ENCODE peak calls at places on chromosomes 3 and 15, in eight cellular contexts. T is HepG2, K is spleen, B is K562, I is sigmoid colon, N is GM23338, S is endothelial cell of umbilical vein, A is transverse colon. O is an unnamed sample.

GRCh38 chr3:43855674-43856299 is 165.0 kb downstream of the ABHD5 start:
- DNase-seq in A (peak), B (peak), T (peak), K (no peak), N (peak), I (no peak), S (peak), O (peak)

GRCh38 chr3:191391873-191392808 is 61.8 kb upstream of the UTS2B start:
- DNase-seq in K (no peak), I (no peak), B (no peak), N (peak), T (no peak), S (no peak), A (no peak), O (no peak)

GRCh38 chr3:38907426-38907825 is 91.4 kb upstream of the SCN10A start:
- DNase-seq in B (no peak), N (no peak), A (no peak), T (no peak), K (no peak), S (no peak), I (no peak), O (no peak)

GRCh38 chr15:74541494-74542191 is 623 bp downstream of the ARID3B start:
- DNase-seq in A (peak), I (peak), B (peak), K (no peak), N (peak), S (peak), T (peak), O (no peak)

GRCh38 chr3:159786489-159787181 is 202.0 kb upstream of the IL12A start:
- DNase-seq in N (no peak), K (no peak), A (no peak), S (no peak), I (no peak), T (no peak), B (no peak), O (no peak)

GRCh38 chr3:25540187-25540765 is 112.2 kb downstream of the RARB start:
- DNase-seq in A (no peak), N (no peak), K (no peak), T (no peak), S (no peak), B (no peak), I (no peak), O (peak)

GRCh38 chr15:60649845-60650548 is 171.1 kb upstream of the ICE2 start:
- DNase-seq in K (no peak), A (peak), B (no peak), N (peak), T (peak), I (no peak), S (no peak), O (no peak)

GRCh38 chr3:81888822-81889557 is 127.5 kb upstream of the GBE1 start:
- DNase-seq in N (no peak), I (no peak), S (no peak), K (no peak), A (no peak), T (no peak), B (no peak), O (no peak)

GRCh38 chr3:114651555-114651954 is 357.7 kb downstream of the TIGIT start:
- DNase-seq in A (no peak), I (no peak), T (no peak), K (no peak), S (no peak), N (no peak), B (no peak), O (no peak)

GRCh38 chr15:40430271-40430805 is 10.4 kb upstream of the BAHD1 start:
- DNase-seq in N (peak), S (no peak), B (peak), I (no peak), T (no peak), K (no peak), A (peak), O (no peak)

GRCh38 chr3:136734382-136735070 is 17.7 kb downstream of the STAG1 start:
- DNase-seq in S (peak), A (no peak), I (no peak), K (no peak), T (peak), N (peak), B (no peak), O (no peak)

GRCh38 chr3:113532698-113533533 is 561 bp downstream of the SIDT1 start:
- DNase-seq in K (peak), I (no peak), B (no peak), T (no peak), N (peak), S (peak), A (peak), O (no peak)

GRCh38 chr3:37056826-37057225 is 63.5 kb downstream of the MLH1 start:
- DNase-seq in N (no peak), B (no peak), A (no peak), K (no peak), I (no peak), S (no peak), T (no peak), O (no peak)

GRCh38 chr3:136819784-136820640 is 1.1 kb downstream of the SLC35G2 start:
- DNase-seq in K (peak), A (peak), N (peak), S (peak), B (no peak), T (peak), I (peak), O (no peak)

GRCh38 chr15:47586653-47587224 is 130.6 kb upstream of the SEMA6D start:
- DNase-seq in B (no peak), K (no peak), I (no peak), A (peak), N (no peak), T (no peak), S (no peak), O (no peak)

GRCh38 chr3:172126741-172127140 is 87.4 kb downstream of the FNDC3B start:
- DNase-seq in T (no peak), I (no peak), B (no peak), N (peak), A (no peak), K (no peak), S (no peak), O (no peak)

GRCh38 chr15:85598203-85598602 is 196.5 kb downstream of the KLHL25 start:
- DNase-seq in K (no peak), S (no peak), T (no peak), I (no peak), B (no peak), N (no peak), A (no peak), O (no peak)

GRCh38 chr15:66707310-66708160 is 5.5 kb downstream of the SMAD6 start:
- DNase-seq in K (no peak), S (peak), T (peak), B (no peak), A (peak), N (peak), I (peak), O (no peak)

GRCh38 chr3:113018461-113019181 is 27.8 kb downstream of the GTPBP8 start:
- DNase-seq in S (no peak), T (no peak), A (no peak), K (no peak), I (no peak), N (no peak), B (no peak), O (no peak)

GRCh38 chr15:91664224-91664836 is 189.2 kb upstream of the SLCO3A1 start:
- DNase-seq in B (no peak), S (no peak), I (no peak), K (no peak), T (no peak), A (no peak), N (no peak), O (no peak)

GRCh38 chr15:70031680-70032079 is 66.0 kb downstream of the TLE3 start:
- DNase-seq in A (no peak), N (no peak), B (no peak), I (no peak), T (no peak), K (no peak), S (no peak), O (no peak)

GRCh38 chr3:64584193-64584592 is 103.6 kb downstream of the ADAMTS9 start:
- DNase-seq in K (no peak), B (no peak), I (no peak), N (no peak), T (no peak), A (no peak), S (no peak), O (no peak)

GRCh38 chr3:66592927-66593625 is 92.3 kb upstream of the LRIG1 start:
- DNase-seq in A (no peak), K (no peak), T (no peak), S (no peak), I (no peak), B (no peak), N (peak), O (no peak)

GRCh38 chr15:37877851-37878577 is 56.4 kb upstream of the TMCO5A start:
- DNase-seq in B (no peak), N (no peak), T (no peak), K (no peak), S (peak), A (no peak), I (no peak), O (no peak)

GRCh38 chr3:9067352-9067975 is 104.2 kb upstream of the RAD18 start:
- DNase-seq in S (peak), K (no peak), N (peak), B (peak), A (peak), I (peak), T (peak), O (no peak)

GRCh38 chr15:66508293-66508883 is 3.3 kb downstream of the ZWILCH start:
- DNase-seq in K (no peak), B (no peak), S (no peak), N (no peak), I (no peak), A (no peak), T (no peak), O (no peak)

GRCh38 chr3:128052831-128053419 is 688 bp downstream of the SEC61A1 start:
- DNase-seq in K (no peak), T (peak), I (no peak), N (no peak), B (no peak), A (no peak), S (peak), O (peak)

GRCh38 chr15:45732544-45733130 is 97.8 kb downstream of the SQOR start:
- DNase-seq in B (no peak), N (no peak), T (no peak), K (no peak), S (no peak), A (peak), I (peak), O (no peak)

GRCh38 chr3:184366619-184367321 is 5.3 kb downstream of the POLR2H start:
- DNase-seq in S (peak), A (no peak), K (no peak), I (no peak), T (peak), N (no peak), B (no peak), O (no peak)

GRCh38 chr3:70703305-70704102 is 391.1 kb upstream of the MDFIC2 start:
- DNase-seq in A (no peak), S (peak), T (no peak), K (no peak), N (peak), I (no peak), B (no peak), O (no peak)

GRCh38 chr3:116920836-116921596 is 211.4 kb downstream of the TUSC7 start:
- DNase-seq in T (no peak), A (no peak), I (no peak), K (no peak), S (peak), B (no peak), N (no peak), O (no peak)

GRCh38 chr15:85048430-85048829 is 66.8 kb downstream of the PDE8A start:
- DNase-seq in T (no peak), I (no peak), K (no peak), B (no peak), S (peak), N (no peak), A (no peak), O (no peak)

GRCh38 chr15:55587321-55588069 is 650 bp downstream of the PYGO1 start:
- DNase-seq in B (peak), K (no peak), A (peak), N (peak), T (peak), I (peak), S (peak), O (no peak)

GRCh38 chr15:77546050-77546501 is 86.6 kb downstream of the LINGO1 start:
- DNase-seq in T (no peak), K (peak), I (peak), B (peak), N (no peak), S (peak), A (no peak), O (no peak)

GRCh38 chr3:47782538-47783308 is 1.0 kb upstream of the SMARCC1 start:
- DNase-seq in A (no peak), S (no peak), K (peak), N (no peak), B (no peak), I (peak), T (no peak), O (no peak)

GRCh38 chr15:71469393-71469792 is 341.0 kb upstream of the NR2E3 start:
- DNase-seq in B (peak), N (peak), A (no peak), I (no peak), T (no peak), S (no peak), K (no peak), O (no peak)

GRCh38 chr3:65483475-65483874 is 555.2 kb downstream of the MAGI1 start:
- DNase-seq in A (peak), K (peak), B (no peak), T (no peak), N (peak), I (peak), S (peak), O (no peak)

GRCh38 chr3:80696280-80696679 is 928.5 kb upstream of the ROBO1 start:
- DNase-seq in K (no peak), T (peak), N (peak), S (peak), I (no peak), B (no peak), A (no peak), O (no peak)

DNA sequence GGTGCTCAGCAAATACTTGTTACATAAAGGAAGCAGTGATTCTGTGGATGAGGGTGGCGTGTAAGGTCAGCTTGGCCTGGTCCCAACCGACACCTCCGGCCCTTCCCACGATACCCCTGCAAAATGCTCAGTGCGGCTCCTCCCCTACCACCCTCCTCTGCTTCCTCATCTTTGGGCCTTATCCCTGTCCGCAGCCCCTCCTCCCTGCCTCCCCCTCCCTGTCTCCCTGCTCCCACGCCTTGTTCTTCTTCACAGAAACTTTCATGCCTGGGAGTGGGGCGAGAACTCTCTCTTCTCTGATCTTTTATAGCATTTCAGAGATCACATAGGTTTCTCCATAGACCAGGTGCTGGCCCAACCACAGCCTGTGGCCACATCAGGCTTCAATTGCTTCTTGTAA is 75.0 kb upstream of the ATP2B2 start:
- DNase-seq in T (no peak), B (no peak), K (no peak), N (no peak), S (no peak), I (no peak), A (no peak), O (no peak)
- H3K27ac ChIP-seq in T (no peak), B (no peak), K (no peak), N (no peak), S (no peak), I (no peak), A (no peak), O (no peak)

DNA sequence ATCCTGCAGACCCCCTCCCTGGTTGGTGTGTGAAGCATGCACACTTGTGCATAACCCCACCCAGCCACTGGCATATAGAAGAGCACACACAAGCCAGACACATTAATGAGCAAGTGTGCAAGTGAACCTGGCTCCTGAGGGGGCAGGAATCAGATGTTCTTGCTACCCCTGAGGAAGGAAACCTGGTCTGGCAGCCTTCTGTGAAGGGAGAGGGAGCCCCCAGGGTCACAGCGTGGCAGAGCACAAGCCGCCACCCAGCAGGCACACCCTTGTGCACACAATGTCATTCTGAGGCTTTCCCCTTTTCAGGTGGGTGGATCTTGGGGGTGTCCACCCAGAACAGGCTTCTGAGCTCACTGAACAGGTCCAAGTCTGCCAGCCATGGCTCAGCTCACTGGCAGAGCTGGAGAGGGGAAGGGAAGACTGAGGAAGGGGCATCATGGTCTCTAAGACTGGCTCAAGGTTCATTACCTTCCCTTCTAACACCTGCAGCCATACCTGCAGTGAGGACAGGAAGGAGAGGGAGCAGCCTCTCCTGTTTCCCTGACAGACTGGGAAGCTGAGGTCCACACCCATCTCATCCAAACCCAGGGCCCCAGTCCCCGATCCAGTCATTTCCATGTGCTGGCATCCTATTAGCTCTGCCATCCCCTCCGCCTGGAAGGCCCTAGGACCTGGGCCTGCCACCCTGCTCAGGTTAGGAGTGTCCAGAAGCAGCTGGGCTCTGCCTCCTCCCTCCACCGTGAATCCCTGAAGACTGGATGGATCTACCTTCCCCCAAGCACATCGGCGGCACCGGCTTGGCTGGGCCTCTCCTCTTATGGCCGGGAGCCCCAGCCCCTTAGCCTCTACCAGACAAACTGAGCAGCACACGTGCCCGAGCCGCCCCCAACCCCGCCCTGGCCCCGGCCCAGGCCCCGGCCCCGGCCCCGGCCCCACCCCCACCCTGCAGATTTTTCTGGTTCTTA is 31.4 kb upstream of the SEMA3F start:
- DNase-seq in I (peak), T (no peak), S (no peak), A (no peak), N (peak), K (no peak), B (no peak), O (no peak)
- TF ChIP-seq POLR2AphosphoS5 in I (no peak), T (no peak), S (no peak), A (no peak), N (no peak), K (peak), B (no peak), O (peak)

DNA sequence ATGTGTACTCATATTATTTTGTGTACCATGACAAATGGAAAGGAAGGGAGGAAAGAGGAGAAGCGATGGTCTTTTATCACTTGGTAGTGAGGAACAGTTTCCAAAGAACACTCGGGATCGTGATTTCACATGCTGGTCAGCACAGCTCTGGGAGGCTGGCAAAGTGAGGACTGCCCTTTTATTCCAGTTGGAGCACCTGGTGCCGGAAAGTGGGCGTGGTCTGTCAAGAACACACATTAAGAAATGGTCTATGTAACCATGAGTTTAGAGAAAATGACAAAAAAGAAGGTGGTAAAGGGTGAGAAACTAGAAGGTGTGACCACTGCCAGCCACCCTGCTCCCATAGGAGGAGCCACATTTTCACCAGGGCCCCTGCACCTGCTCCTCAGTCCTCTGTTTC is 7.0 kb upstream of the TSEN2 start:
- DNase-seq in S (no peak), N (no peak), I (peak), B (no peak), K (no peak), T (no peak), A (peak), O (no peak)
- H3K27ac ChIP-seq in S (no peak), N (no peak), I (no peak), B (no peak), K (no peak), T (no peak), A (no peak), O (no peak)

GRCh38 chr3:45597166-45597565 is 2.6 kb downstream of the LIMD1 start:
- DNase-seq in S (no peak), I (no peak), A (peak), T (no peak), K (peak), B (no peak), N (no peak), O (no peak)
- TF ChIP-seq POLR2AphosphoS5 in S (no peak), I (no peak), A (no peak), T (no peak), K (no peak), B (no peak), N (no peak), O (no peak)

GRCh38 chr3:45992133-45992729 is 3.4 kb downstream of the FYCO1 start:
- DNase-seq in S (no peak), B (no peak), A (no peak), N (no peak), K (no peak), I (peak), T (no peak), O (no peak)
- H3K27ac ChIP-seq in S (no peak), B (no peak), A (peak), N (no peak), K (peak), I (peak), T (no peak), O (peak)